ENCODE peak calls at places on chromosomes 6 and 20, in six cellular contexts. X, U, B, P, S and T are unnamed samples.

GRCh38 chr20:51529758-51530157 is 12.8 kb downstream of the NFATC2 start:
- DNase-seq in P (no peak), S (no peak), X (no peak), U (no peak), B (no peak), T (peak; percentile 77)

GRCh38 chr20:46715292-46715756 is 5.9 kb downstream of the SLC2A10 start:
- DNase-seq in S (no peak), U (no peak), P (peak; percentile 68), X (peak; percentile 48), B (peak; percentile 81), T (no peak)

GRCh38 chr20:33482581-33482980 is 7.3 kb upstream of the CBFA2T2 start:
- DNase-seq in P (no peak), X (no peak), U (no peak), B (no peak), S (no peak), T (no peak)

GRCh38 chr6:39215640-39216158 is 13.6 kb downstream of the KCNK5 start:
- DNase-seq in B (no peak), S (no peak), U (no peak), X (no peak), P (no peak), T (no peak)

GRCh38 chr6:56595490-56596122 is 47.1 kb downstream of the DST start:
- DNase-seq in B (peak; percentile 8), U (no peak), X (peak; percentile 74), S (peak; percentile 60), P (no peak), T (peak; percentile 63)

GRCh38 chr20:32820000-32820697 is 395 bp downstream of the MAPRE1 start:
- DNase-seq in U (no peak), S (peak; percentile 83), P (no peak), B (peak; percentile 67), X (peak; percentile 95), T (peak; percentile 85)

GRCh38 chr6:34982424-34982852 is 93.4 kb downstream of the ANKS1A start:
- DNase-seq in B (peak; percentile 29), S (no peak), U (no peak), X (peak; percentile 26), P (no peak), T (peak; percentile 12)

GRCh38 chr20:22106308-22106938 is 401.0 kb downstream of the PAX1 start:
- DNase-seq in S (peak; percentile 47), U (peak; percentile 12), B (peak; percentile 66), X (peak; percentile 50), P (peak; percentile 18), T (peak; percentile 31)

GRCh38 chr6:146913842-146914562 is 290.2 kb upstream of the STXBP5 start:
- DNase-seq in S (peak; percentile 61), B (peak; percentile 90), P (peak; percentile 98), X (peak; percentile 65), U (peak; percentile 88), T (peak; percentile 95)

GRCh38 chr6:30263734-30264133 is 50.5 kb upstream of the TRIM26 start:
- DNase-seq in X (no peak), U (no peak), B (no peak), S (no peak), P (no peak), T (peak; percentile 23)

GRCh38 chr20:25224941-25225340 is 22.9 kb upstream of the PYGB start:
- DNase-seq in U (no peak), P (no peak), X (no peak), S (no peak), B (no peak), T (no peak)

GRCh38 chr6:5672581-5673011 is 334.1 kb downstream of the NRN1 start:
- DNase-seq in X (peak; percentile 25), U (no peak), B (peak; percentile 25), S (peak; percentile 24), P (peak; percentile 84), T (peak; percentile 31)

DNA sequence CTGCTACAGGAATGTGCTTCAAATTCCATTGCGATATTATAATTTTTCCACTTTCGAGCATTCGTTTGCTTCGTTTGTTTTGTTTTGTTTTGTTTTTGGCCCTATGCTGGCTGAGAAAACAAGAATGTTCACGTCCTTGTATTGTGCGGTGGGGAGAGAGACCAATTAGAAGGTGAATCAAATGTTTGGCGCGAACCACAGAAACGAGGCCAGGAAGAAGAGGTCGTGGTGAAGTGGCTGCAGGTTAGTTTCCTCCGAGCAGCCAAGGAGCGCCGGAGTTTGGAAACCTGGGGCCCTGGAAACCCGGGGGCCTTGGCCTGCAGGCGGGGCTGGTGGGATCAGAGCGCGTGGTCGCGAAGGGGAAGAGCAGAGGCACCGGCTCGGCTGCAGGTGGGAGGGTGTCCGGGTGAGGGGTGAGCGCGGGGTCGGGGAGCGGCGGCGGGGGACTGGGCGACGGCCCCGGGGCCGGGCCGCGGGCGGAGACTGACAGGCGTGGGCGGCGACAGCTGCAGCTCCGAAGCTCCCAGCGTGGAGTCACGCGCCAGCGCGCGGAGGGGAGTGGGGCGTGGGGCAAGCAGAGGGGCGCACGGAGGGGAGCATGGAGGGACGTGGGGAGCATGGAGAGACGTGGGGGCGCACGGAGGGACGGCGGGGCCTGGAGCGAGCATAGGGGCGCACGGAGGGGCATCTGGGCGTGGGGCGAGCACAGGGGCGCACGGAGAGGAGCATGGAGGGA is 141.5 kb upstream of the PDE10A start:
- DNase-seq in P (no peak), B (no peak), S (peak; percentile 17), U (no peak), X (peak; percentile 39), T (no peak)
- H3K4me3 ChIP-seq in P (no peak overlapping the region), B (no peak overlapping the region), S (peak overlapping the region; percentile 29), U (no peak overlapping the region), X (peak overlapping the region; percentile 48), T (no peak overlapping the region)

GRCh38 chr6:3456395-3456767 is 469 bp downstream of the SLC22A23 start:
- DNase-seq in U (no peak), B (no peak), X (no peak), S (no peak), P (no peak), T (no peak)

GRCh38 chr6:3455490-3456394 is 1.1 kb downstream of the SLC22A23 start:
- DNase-seq in U (no peak), X (peak; percentile 55), S (peak; percentile 49), P (no peak), B (peak; percentile 9), T (peak; percentile 4)

GRCh38 chr6:3453410-3453809 is 3.4 kb downstream of the SLC22A23 start:
- DNase-seq in U (no peak), B (no peak), P (no peak), X (no peak), S (no peak), T (no peak)

GRCh38 chr6:3455121-3455489 is 1.7 kb downstream of the SLC22A23 start:
- DNase-seq in B (no peak), S (peak; percentile 29), U (no peak), X (no peak), P (no peak), T (peak; percentile 2)

DNA sequence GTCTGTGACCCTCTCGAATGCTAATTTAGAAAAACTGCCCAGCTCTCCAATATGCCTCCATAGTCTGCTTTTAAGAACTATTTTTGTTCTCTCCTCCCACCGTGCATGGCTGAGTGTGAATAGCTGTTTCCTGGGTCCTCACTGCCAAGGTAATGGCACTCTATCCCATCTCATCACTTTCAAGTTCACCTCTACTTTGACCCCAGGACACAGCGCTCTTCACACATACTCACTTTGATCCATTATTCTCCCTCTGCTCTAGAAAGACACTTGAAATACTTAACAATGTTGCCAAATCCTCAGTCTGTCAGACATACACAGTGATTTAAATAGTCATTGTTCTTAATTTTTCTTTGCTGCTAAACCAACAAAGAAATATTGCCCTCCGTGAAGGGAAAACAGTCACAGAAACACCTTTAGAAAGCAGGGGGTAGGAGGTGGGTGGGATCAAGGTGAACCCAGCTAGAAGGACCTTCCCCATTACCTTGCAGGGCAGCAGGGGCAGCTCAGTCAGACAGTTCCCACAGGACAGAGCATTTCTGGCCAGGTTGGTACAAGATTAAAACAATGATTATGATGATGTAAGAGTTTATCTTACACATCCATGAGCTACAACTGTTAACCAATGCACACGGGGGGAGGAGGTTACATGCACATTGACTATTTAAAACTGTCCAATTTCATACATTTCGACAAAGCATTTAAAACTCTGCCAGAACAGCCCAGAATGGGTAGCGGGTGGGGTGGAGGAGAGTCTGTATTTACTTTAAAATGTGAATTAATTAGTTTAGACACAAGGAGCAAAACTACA is 2.4 kb downstream of the SLC22A23 start:
- DNase-seq in P (no peak), S (peak; percentile 56), X (no peak), B (no peak), U (no peak), T (no peak)
- H3K4me3 ChIP-seq in P (no peak overlapping the region), S (peak overlapping the region; percentile 53), X (peak overlapping the region; percentile 74), B (peak overlapping the region; percentile 95), U (no peak overlapping the region), T (no peak overlapping the region)

DNA sequence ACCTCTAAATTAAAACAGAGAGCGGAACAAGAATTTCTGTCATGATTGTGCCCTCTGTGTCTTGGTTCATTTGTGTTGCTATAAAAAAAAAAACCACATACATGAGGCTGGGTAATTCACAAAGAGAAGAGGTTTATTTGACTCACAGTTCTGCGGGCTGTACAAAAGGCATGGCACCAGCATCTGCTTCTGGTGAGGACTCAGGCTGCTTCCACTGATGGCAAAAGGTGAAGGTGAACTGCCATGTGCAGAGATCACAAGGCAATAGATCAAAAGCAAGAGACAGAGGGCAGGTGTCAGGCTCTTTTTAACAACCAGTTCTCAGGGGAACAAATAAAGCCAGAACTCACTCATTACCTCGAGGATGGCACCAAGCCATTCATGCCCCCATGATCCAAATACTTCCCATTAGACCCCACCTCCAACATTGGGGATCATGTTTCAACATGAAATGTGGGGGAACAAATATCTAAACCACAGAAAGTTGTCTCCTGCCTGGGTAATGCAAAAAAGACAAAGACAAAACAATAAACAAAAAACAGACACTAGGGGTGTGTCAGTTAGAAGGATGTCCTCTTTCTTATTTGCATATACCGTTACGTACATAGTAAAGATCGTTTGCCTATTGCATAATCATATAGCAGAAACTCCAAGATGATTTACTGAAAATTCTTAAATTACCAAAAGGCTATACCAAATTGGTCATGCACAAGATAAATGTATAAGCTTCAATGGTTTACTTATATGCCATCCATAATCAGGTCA is 17.0 kb downstream of the SERPINB9 start:
- DNase-seq in P (no peak), U (no peak), B (no peak), S (no peak), X (no peak), T (no peak)
- H3K4me3 ChIP-seq in P (no peak overlapping the region), U (no peak overlapping the region), B (no peak overlapping the region), S (no peak overlapping the region), X (no peak overlapping the region), T (no peak overlapping the region)

GRCh38 chr6:28750926-28751458 is 172.8 kb downstream of the TRIM27 start:
- DNase-seq in B (no peak), P (no peak), S (no peak), U (no peak), X (no peak), T (no peak)

GRCh38 chr6:28751963-28752350 is 171.8 kb downstream of the TRIM27 start:
- DNase-seq in S (no peak), U (no peak), P (no peak), X (no peak), B (no peak), T (no peak)

GRCh38 chr6:28747083-28747630 is 176.6 kb downstream of the TRIM27 start:
- DNase-seq in S (no peak), U (no peak), X (peak; percentile 49), B (no peak), P (no peak), T (no peak)

GRCh38 chr6:28751514-28751913 is 172.3 kb downstream of the TRIM27 start:
- DNase-seq in P (no peak), U (no peak), X (no peak), B (no peak), S (no peak), T (no peak)

DNA sequence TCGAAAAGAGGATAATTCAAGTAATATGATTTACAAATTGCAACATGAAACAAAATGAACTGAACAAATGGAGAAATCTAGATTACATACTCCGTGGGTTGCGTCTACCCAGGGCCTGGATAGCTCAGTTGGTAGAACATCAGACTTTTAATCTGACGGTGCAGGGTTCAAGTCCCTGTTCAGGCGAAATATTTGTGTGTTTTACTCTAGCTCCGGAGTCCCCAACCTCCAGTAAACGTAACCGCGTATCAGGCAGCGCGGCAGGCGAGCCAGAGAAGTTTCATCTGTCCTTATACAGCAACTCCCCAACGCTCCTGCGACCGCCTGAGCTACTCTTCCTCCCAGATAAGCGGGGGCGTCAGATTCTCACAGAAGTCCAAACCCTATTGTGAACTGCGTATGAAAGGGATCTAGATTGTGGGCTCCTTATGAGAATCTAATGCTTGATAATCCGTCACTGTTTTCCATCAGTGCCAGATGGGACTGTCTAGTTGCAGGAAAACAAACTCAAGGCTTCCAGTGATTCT is 176.1 kb downstream of the TRIM27 start:
- DNase-seq in P (no peak), U (peak; percentile 95), S (peak; percentile 53), B (peak; percentile 92), X (peak; percentile 78), T (peak; percentile 13)
- H3K4me3 ChIP-seq in P (no peak overlapping the region), U (peak overlapping the region; percentile 88), S (peak overlapping the region; percentile 6), B (peak overlapping the region; percentile 52), X (peak overlapping the region; percentile 51), T (no peak overlapping the region)